ENCODE peak calls at places on chromosomes 5 and 9, in eight cellular contexts. T is retina; D is stimulated activated CD8-positive, alpha-beta memory T cell treated with anti-CD3 and anti-CD28 coated beads, Interleukin-7, amount 100 ng/mL, for 1 hour; E is NCI-H2081; W is lung; C is Peyer's patch; S is AG10803; N is left cardiac atrium. B is an unnamed sample.

GRCh38 chr5:173327948-173328895 is at the start of gene STC2:
- DNase-seq in W (no peak), E (peak), N (peak), D (no peak), S (peak), C (no peak), T (peak), B (no peak)

GRCh38 chr5:133907075-133907474 is 61.4 kb downstream of the C5orf15 start:
- DNase-seq in W (no peak), N (peak), T (no peak), D (no peak), S (no peak), C (no peak), E (no peak), B (no peak)

GRCh38 chr5:76391014-76391413 is 12.1 kb upstream of the IQGAP2 start:
- DNase-seq in T (no peak), N (no peak), C (no peak), D (no peak), S (no peak), W (no peak), E (no peak), B (no peak)

GRCh38 chr9:18490591-18491370 is 16.8 kb downstream of the ADAMTSL1 start:
- DNase-seq in D (no peak), N (peak), E (no peak), W (no peak), T (no peak), S (peak), C (no peak), B (no peak)

GRCh38 chr5:80269991-80270438 is 14.2 kb upstream of the SERINC5 start:
- DNase-seq in D (no peak), E (no peak), T (no peak), N (no peak), W (no peak), S (no peak), C (no peak), B (no peak)

GRCh38 chr9:17578911-17579793 is at the start of gene SH3GL2:
- DNase-seq in T (peak), E (peak), C (peak), W (peak), S (no peak), D (no peak), N (peak), B (peak)

GRCh38 chr5:73825219-73825618 is 199.2 kb downstream of the ARHGEF28 start:
- DNase-seq in S (no peak), T (no peak), N (no peak), E (no peak), W (no peak), D (no peak), C (no peak), B (no peak)

GRCh38 chr9:31119882-31120481 is 1264.5 kb upstream of the ACO1 start:
- DNase-seq in C (no peak), S (no peak), T (peak), E (peak), W (no peak), N (no peak), D (no peak), B (no peak)

GRCh38 chr5:105836263-105836662 is 1834.5 kb downstream of the EFNA5 start:
- DNase-seq in S (peak), N (no peak), C (no peak), D (no peak), E (no peak), W (no peak), T (no peak), B (no peak)

GRCh38 chr5:179226696-179227095 is 118.6 kb downstream of the ADAMTS2 start:
- DNase-seq in E (no peak), S (no peak), W (no peak), T (no peak), N (peak), D (no peak), C (peak), B (no peak)

GRCh38 chr5:124790895-124791732 is 44.7 kb upstream of the ZNF608 start:
- DNase-seq in N (no peak), T (peak), C (no peak), S (no peak), W (no peak), D (no peak), E (peak), B (no peak)

GRCh38 chr9:120918931-120919638 is 7.5 kb downstream of the TRAF1 start:
- DNase-seq in S (no peak), D (no peak), C (no peak), T (no peak), N (no peak), W (no peak), E (no peak), B (no peak)

GRCh38 chr9:5186416-5187169 is 1.2 kb upstream of the INSL6 start:
- DNase-seq in E (peak), D (no peak), N (peak), C (peak), T (peak), W (peak), S (peak), B (no peak)

GRCh38 chr5:94245608-94246007 is 372.8 kb downstream of the KIAA0825 start:
- DNase-seq in N (no peak), C (no peak), S (peak), D (no peak), E (no peak), T (no peak), W (no peak), B (no peak)

GRCh38 chr9:33233659-33234335 is 6.2 kb upstream of the SPINK4 start:
- DNase-seq in T (no peak), C (peak), N (peak), S (peak), D (no peak), W (peak), E (no peak), B (no peak)

GRCh38 chr9:125343518-125344284 is 82.1 kb downstream of the GAPVD1 start:
- DNase-seq in T (peak), S (peak), W (peak), E (peak), N (peak), D (no peak), C (no peak), B (no peak)

GRCh38 chr5:135591277-135591676 is 12.5 kb upstream of the CXCL14 start:
- DNase-seq in D (no peak), C (no peak), N (no peak), S (no peak), W (no peak), E (no peak), T (no peak), B (no peak)

GRCh38 chr5:75050415-75050814 is 1.9 kb downstream of the GCNT4 start:
- DNase-seq in E (no peak), S (peak), D (no peak), N (no peak), C (no peak), W (no peak), T (peak), B (no peak)

GRCh38 chr5:180596668-180597231 is 5.5 kb upstream of the SCGB3A1 start:
- DNase-seq in S (no peak), E (no peak), N (no peak), C (no peak), W (peak), D (no peak), T (no peak), B (no peak)

GRCh38 chr5:135386096-135386495 is 12.9 kb downstream of the MACROH2A1 start:
- DNase-seq in W (no peak), C (no peak), D (no peak), T (no peak), E (no peak), S (peak), N (no peak), B (peak)

GRCh38 chr9:79817469-79818004 is 245.8 kb downstream of the TLE4 start:
- DNase-seq in W (no peak), D (no peak), N (peak), C (no peak), E (no peak), T (peak), S (no peak), B (no peak)

GRCh38 chr9:133023117-133023890 is 7.5 kb upstream of the GTF3C5 start:
- DNase-seq in W (no peak), S (no peak), N (peak), T (no peak), E (no peak), D (no peak), C (peak), B (no peak)

GRCh38 chr9:123616707-123617106 is 260.7 kb downstream of the CRB2 start:
- DNase-seq in C (no peak), T (no peak), W (no peak), E (no peak), D (no peak), S (no peak), N (no peak), B (no peak)

GRCh38 chr5:72197393-72197792 is 90.1 kb downstream of the MAP1B start:
- DNase-seq in S (no peak), N (no peak), W (no peak), C (no peak), T (no peak), E (no peak), D (no peak), B (no peak)

GRCh38 chr5:139904566-139905400 is 109.2 kb downstream of the PSD2 start:
- DNase-seq in N (no peak), C (no peak), W (no peak), T (peak), E (no peak), D (no peak), S (no peak), B (no peak)

GRCh38 chr9:108162664-108163063 is 673.1 kb upstream of the KLF4 start:
- DNase-seq in C (no peak), E (no peak), T (no peak), N (no peak), W (no peak), D (no peak), S (peak), B (no peak)

GRCh38 chr9:4716163-4716562 is 24.8 kb downstream of the AK3 start:
- DNase-seq in E (no peak), D (no peak), W (no peak), S (no peak), C (no peak), N (no peak), T (no peak), B (no peak)

GRCh38 chr9:115109486-115109885 is 8.5 kb downstream of the TNC start:
- DNase-seq in T (no peak), E (no peak), C (no peak), D (no peak), S (peak), N (no peak), W (no peak), B (no peak)

GRCh38 chr5:177356756-177357458 is 817 bp upstream of the RGS14 start:
- DNase-seq in C (no peak), N (no peak), E (no peak), W (no peak), S (no peak), T (no peak), D (no peak), B (no peak)

GRCh38 chr5:157290156-157290980 is 24.4 kb downstream of the CYFIP2 start:
- DNase-seq in N (no peak), E (no peak), C (no peak), W (no peak), T (no peak), S (peak), D (no peak), B (no peak)

GRCh38 chr5:172940242-172941066 is 18.8 kb upstream of the RPL26L1 start:
- DNase-seq in W (peak), C (peak), N (peak), E (no peak), D (no peak), S (no peak), T (no peak), B (no peak)

GRCh38 chr9:131337131-131337848 is 47.8 kb downstream of the PLPP7 start:
- DNase-seq in W (no peak), S (no peak), T (no peak), C (no peak), D (no peak), E (no peak), N (no peak), B (no peak)

GRCh38 chr5:90386099-90386710 is 23.4 kb downstream of the CETN3 start:
- DNase-seq in D (no peak), S (peak), C (no peak), N (no peak), W (no peak), E (no peak), T (no peak), B (no peak)

GRCh38 chr9:137057545-137057944 is 3.7 kb upstream of the ENTPD2 start:
- DNase-seq in T (no peak), C (no peak), E (peak), W (no peak), N (no peak), D (no peak), S (no peak), B (no peak)

GRCh38 chr5:102971693-102972293 is 148.1 kb downstream of the GIN1 start:
- DNase-seq in E (no peak), S (peak), N (no peak), D (no peak), C (no peak), T (no peak), W (no peak), B (no peak)

GRCh38 chr9:106945727-106946690 is 83.0 kb downstream of the ZNF462 start:
- DNase-seq in C (no peak), N (no peak), D (no peak), E (no peak), W (no peak), T (no peak), S (peak), B (no peak)